ENCODE peak calls at places on chromosomes 12 and 14, in seven cellular contexts. P is cardiac muscle cell; R is tibial artery; W is pancreas; M is CD8-positive, alpha-beta T cell; O is HCT116; T is mucosa of descending colon. K is an unnamed sample.

GRCh38 chr12:15599266-15600037 is 189.7 kb downstream of the EPS8 start:
- DNase-seq in R (no peak), T (no peak), M (no peak), P (peak; percentile 97), O (no peak), W (no peak), K (no peak)

GRCh38 chr12:79691299-79692248 is 810 bp upstream of the PAWR start:
- DNase-seq in R (no peak), O (no peak), P (peak; percentile 83), M (no peak), T (no peak), W (no peak), K (no peak)

GRCh38 chr14:103128631-103129300 is 5.5 kb downstream of the TNFAIP2 start:
- DNase-seq in M (no peak), T (no peak), P (no peak), W (no peak), R (no peak), O (no peak), K (no peak)

GRCh38 chr12:3014641-3015040 is 55.4 kb downstream of the TEAD4 start:
- DNase-seq in P (no peak), O (no peak), T (no peak), M (no peak), R (no peak), W (no peak), K (no peak)

GRCh38 chr12:6553051-6553868 is 2.6 kb downstream of the IFFO1 start:
- DNase-seq in T (no peak), P (peak; percentile 80), R (peak; percentile 65), O (no peak), W (no peak), M (no peak), K (no peak)

GRCh38 chr14:69560826-69561225 is 13.8 kb downstream of the CCDC177 start:
- DNase-seq in M (no peak), T (no peak), O (no peak), W (no peak), P (no peak), R (no peak), K (no peak)

GRCh38 chr14:45810152-45810872 is 557.3 kb upstream of the MIS18BP1 start:
- DNase-seq in R (no peak), O (no peak), M (no peak), W (no peak), P (no peak), T (no peak), K (no peak)

GRCh38 chr14:102442241-102443211 is 67.0 kb downstream of the ANKRD9 start:
- DNase-seq in T (peak; percentile 76), R (no peak), W (no peak), O (no peak), M (no peak), P (no peak), K (no peak)

GRCh38 chr14:60768602-60769001 is 34.0 kb downstream of the MNAT1 start:
- DNase-seq in P (no peak), R (no peak), M (no peak), O (no peak), W (no peak), T (no peak), K (no peak)

GRCh38 chr12:108166505-108166904 is 37.4 kb downstream of the WSCD2 start:
- DNase-seq in M (no peak), O (no peak), T (no peak), R (no peak), W (no peak), P (no peak), K (no peak)

GRCh38 chr12:124625867-124626675 is 58.7 kb upstream of the NCOR2 start:
- DNase-seq in W (peak; percentile 31), M (no peak), T (peak; percentile 87), P (peak; percentile 85), R (peak; percentile 93), O (no peak), K (no peak)

GRCh38 chr14:50320279-50320678 is 8.2 kb downstream of the DMAC2L start:
- DNase-seq in O (no peak), T (no peak), P (peak; percentile 49), M (no peak), R (no peak), W (no peak), K (no peak)

GRCh38 chr14:51593397-51593796 is 58.3 kb upstream of the FRMD6 start:
- DNase-seq in O (no peak), T (no peak), W (no peak), R (no peak), M (no peak), P (peak; percentile 55), K (no peak)

GRCh38 chr14:77301103-77301502 is 19.6 kb downstream of the POMT2 start:
- DNase-seq in R (peak; percentile 77), P (peak; percentile 89), O (peak; percentile 68), W (peak; percentile 57), M (peak; percentile 30), T (peak; percentile 80), K (peak; percentile 50)

DNA sequence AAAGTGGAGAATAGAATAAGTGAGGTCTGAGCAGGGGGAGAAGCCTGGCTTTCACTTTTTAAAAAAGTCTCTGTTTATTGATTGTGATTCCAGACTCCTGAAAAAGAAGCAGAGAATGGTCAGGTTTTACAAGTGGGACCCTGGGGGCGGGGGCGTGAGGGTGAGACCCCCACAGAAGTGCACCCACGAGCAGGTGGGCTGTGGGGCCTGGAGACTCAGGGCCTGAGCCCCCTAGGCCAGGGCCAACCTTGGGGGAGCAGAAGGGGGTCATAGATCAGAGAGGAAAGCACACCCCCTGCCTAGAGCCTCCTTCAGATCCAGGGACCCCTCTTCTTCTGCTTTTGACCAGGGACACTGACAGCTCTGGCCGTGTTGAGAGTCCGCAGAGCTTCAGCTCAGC is 180.3 kb downstream of the ADGRD1 start:
- DNase-seq in T (no peak), P (no peak), O (no peak), R (no peak), M (no peak), W (no peak), K (no peak)
- H3K9me3 ChIP-seq in T (no peaks in the 10 kb centered on the region), P (no peaks in the 10 kb centered on the region), O (no peaks in the 10 kb centered on the region), R (no peaks in the 10 kb centered on the region), M (no peaks in the 10 kb centered on the region), W (no peaks in the 10 kb centered on the region), K (no peaks in the 10 kb centered on the region)

DNA sequence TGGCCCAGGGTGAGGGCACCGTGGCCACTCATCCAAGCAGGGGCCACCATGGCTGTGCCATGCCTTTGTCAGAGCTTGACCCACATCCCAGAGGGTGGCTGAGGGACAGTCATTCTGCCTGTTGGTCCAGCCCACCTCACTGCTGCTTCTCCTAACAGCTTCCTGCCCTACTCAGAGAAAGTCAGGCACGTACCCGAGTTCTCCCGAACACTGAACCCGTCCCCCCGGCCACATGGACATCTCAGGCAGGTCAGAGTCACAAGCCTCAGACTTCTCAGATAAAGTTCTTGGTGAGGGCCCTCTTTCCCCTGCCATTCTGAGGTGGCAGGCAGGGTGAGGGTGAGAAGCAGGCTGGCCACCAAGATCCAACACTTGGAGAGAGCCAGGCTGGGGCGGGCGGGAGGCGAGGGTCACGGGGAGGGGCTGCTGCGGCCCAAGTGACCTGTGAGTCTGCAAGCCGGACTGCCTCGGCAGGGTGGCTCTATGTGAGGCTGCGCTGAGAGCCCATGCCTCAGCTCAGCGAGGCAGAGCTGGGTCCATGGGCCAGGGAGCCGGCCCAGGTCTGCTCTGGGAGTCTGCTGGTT is 317.8 kb downstream of the TMEM121 start:
- DNase-seq in M (no peak), W (no peak), O (no peak), P (no peak), T (no peak), R (peak; percentile 8), K (no peak)
- H3K9me3 ChIP-seq in M (no peaks in the 10 kb centered on the region), W (no peaks in the 10 kb centered on the region), O (no peaks in the 10 kb centered on the region), P (no peaks in the 10 kb centered on the region), T (no peaks in the 10 kb centered on the region), R (no peaks in the 10 kb centered on the region), K (no peaks in the 10 kb centered on the region)

GRCh38 chr12:34106172-34106571 is 83.9 kb downstream of the ALG10 start:
- DNase-seq in R (no peak), W (no peak), M (no peak), O (no peak), P (no peak), T (no peak), K (no peak)

GRCh38 chr12:34107016-34107415 is 84.7 kb downstream of the ALG10 start:
- DNase-seq in P (no peak), T (no peak), R (no peak), M (no peak), O (no peak), W (no peak), K (no peak)

GRCh38 chr12:34107781-34108404 is 85.6 kb downstream of the ALG10 start:
- DNase-seq in W (no peak), P (no peak), T (no peak), R (no peak), O (no peak), M (no peak), K (no peak)

GRCh38 chr12:34108405-34108803 is 86.1 kb downstream of the ALG10 start:
- DNase-seq in M (no peak), T (no peak), O (no peak), R (no peak), W (no peak), P (no peak), K (no peak)

DNA sequence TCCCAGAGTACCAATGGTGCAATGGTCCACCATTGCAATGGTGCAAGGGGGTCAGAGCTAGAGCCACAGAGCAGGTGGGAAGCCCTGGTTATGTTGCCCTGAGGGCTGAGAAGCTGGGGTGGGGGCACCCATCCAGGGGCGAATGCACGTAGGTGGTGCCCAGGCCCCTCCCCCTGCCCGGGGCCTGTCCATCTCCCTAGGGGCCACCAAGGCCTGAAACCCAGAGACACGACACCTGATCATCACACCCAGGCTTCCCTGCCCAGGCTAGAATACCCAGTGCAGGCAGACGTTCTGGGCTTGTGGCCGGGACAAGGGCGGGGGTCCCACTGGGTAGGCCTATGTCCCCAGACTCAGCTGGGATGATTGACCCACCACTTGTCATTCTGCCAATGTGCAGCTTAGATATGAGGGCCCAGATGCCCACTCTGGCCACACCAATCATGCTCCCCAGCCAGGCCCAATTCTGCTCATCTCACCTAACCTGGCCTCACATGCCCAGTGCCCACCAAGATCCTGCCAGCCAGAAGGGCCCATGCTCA is 83.2 kb downstream of the ALG10 start:
- DNase-seq in W (no peak), T (no peak), M (no peak), P (no peak), O (no peak), R (no peak), K (no peak)
- H3K9me3 ChIP-seq in W (no peaks in the 10 kb centered on the region), T (no peaks in the 10 kb centered on the region), M (no peaks in the 10 kb centered on the region), P (no peaks in the 10 kb centered on the region), O (no peaks in the 10 kb centered on the region), R (no peaks in the 10 kb centered on the region), K (no peaks in the 10 kb centered on the region)

GRCh38 chr14:89609701-89610100 is 192.7 kb upstream of the FOXN3 start:
- DNase-seq in W (no peak), R (no peak), O (no peak), T (no peak), P (no peak), M (no peak), K (no peak)

GRCh38 chr14:89613260-89614008 is 196.4 kb upstream of the FOXN3 start:
- DNase-seq in W (no peak), R (no peak), M (no peak), O (no peak), T (no peak), P (no peak), K (no peak)

GRCh38 chr14:89603938-89604480 is 187.0 kb upstream of the FOXN3 start:
- DNase-seq in W (no peak), P (no peak), T (no peak), R (no peak), O (no peak), M (no peak), K (no peak)

DNA sequence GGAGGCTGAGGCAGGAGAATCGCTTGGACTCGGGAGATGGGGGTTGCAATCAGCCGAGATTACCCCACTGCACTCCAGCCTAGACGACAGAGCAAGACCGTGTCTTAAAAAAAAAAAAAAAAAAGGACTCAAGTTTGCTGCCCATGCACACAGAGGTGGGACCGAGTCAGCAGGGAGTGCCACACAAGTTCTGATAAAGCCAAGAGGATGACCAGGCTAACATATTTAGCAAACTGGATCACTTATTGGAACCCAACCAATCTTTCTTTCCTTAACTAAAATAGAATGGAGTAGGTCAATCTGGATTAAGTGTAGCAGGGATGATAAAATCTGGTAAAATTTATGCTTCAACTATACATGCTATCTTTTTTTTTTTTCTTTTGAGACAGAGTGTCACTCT is 190.4 kb upstream of the FOXN3 start:
- DNase-seq in T (no peak), O (no peak), W (no peak), M (no peak), P (no peak), R (no peak), K (no peak)
- H3K9me3 ChIP-seq in T (no peaks in the 10 kb centered on the region), O (peaks cover 3% of the 10 kb centered on the region), W (no peaks in the 10 kb centered on the region), M (no peaks in the 10 kb centered on the region), P (no peaks in the 10 kb centered on the region), R (no peaks in the 10 kb centered on the region), K (no peaks in the 10 kb centered on the region)